ENCODE peak calls at places on chromosome 10, in five cellular contexts. M, L, F, I and Y are unnamed samples.

GRCh38 chr10:42875792-42876191 is 93.2 kb downstream of the BMS1 start:
- DNase-seq in M (no peak), L (no peak), F (no peak), I (no peak), Y (no peak)

GRCh38 chr10:129968937-129969527 is 5.0 kb upstream of the EBF3 start:
- DNase-seq in M (no peak), L (peak; percentile 9), F (no peak), I (no peak), Y (no peak)

GRCh38 chr10:62348029-62348428 is 26.1 kb upstream of the ZNF365 start:
- DNase-seq in M (no peak), L (no peak), F (no peak), I (no peak), Y (no peak)

GRCh38 chr10:24701447-24701846 is 22.2 kb downstream of the ARHGAP21 start:
- DNase-seq in M (no peak), L (no peak), F (no peak), I (no peak), Y (no peak)

GRCh38 chr10:27285093-27285492 is 44.5 kb upstream of the ACBD5 start:
- DNase-seq in M (no peak), L (peak; percentile 6), F (no peak), I (no peak), Y (no peak)

GRCh38 chr10:109961181-109962001 is 38.1 kb upstream of the XPNPEP1 start:
- DNase-seq in M (no peak), L (no peak), F (no peak), I (no peak), Y (no peak)

GRCh38 chr10:130108934-130109604 is 1.6 kb downstream of the C10orf143 start:
- DNase-seq in M (no peak), L (no peak), F (no peak), I (no peak), Y (no peak)

GRCh38 chr10:44383749-44384600 is 922 bp downstream of the CXCL12 start:
- DNase-seq in M (no peak), L (no peak), F (no peak), I (peak; percentile 24), Y (no peak)

GRCh38 chr10:100982916-100983830 is 4.1 kb downstream of the MRPL43 start:
- DNase-seq in M (peak; percentile 10), L (no peak), F (no peak), I (peak; percentile 7), Y (peak; percentile 6)

GRCh38 chr10:132403511-132404168 is 6.6 kb downstream of the PWWP2B start:
- DNase-seq in M (no peak), L (no peak), F (no peak), I (peak; percentile 69), Y (no peak)

GRCh38 chr10:79390057-79390456 is 42.8 kb downstream of the PPIF start:
- DNase-seq in M (no peak), L (no peak), F (no peak), I (no peak), Y (no peak)

GRCh38 chr10:92527716-92528115 is 46.2 kb downstream of the IDE start:
- DNase-seq in M (no peak), L (no peak), F (no peak), I (no peak), Y (no peak)

GRCh38 chr10:96287392-96288105 is 16.2 kb upstream of the BLNK start:
- DNase-seq in M (no peak), L (peak; percentile 72), F (no peak), I (peak; percentile 35), Y (no peak)

GRCh38 chr10:99276848-99277486 is 41.3 kb upstream of the HPSE2 start:
- DNase-seq in M (no peak), L (peak; percentile 17), F (no peak), I (no peak), Y (no peak)

GRCh38 chr10:4246881-4247358 is 461.9 kb upstream of the KLF6 start:
- DNase-seq in M (no peak), L (no peak), F (no peak), I (no peak), Y (no peak)

GRCh38 chr10:3948843-3949242 is 163.8 kb upstream of the KLF6 start:
- DNase-seq in M (no peak), L (no peak), F (no peak), I (peak; percentile 54), Y (peak; percentile 63)

GRCh38 chr10:35794703-35795102 is 152.6 kb upstream of the FZD8 start:
- DNase-seq in M (no peak), L (no peak), F (no peak), I (no peak), Y (no peak)

GRCh38 chr10:3323865-3324498 is 151.4 kb upstream of the PITRM1 start:
- DNase-seq in M (no peak), L (no peak), F (no peak), I (no peak), Y (no peak)

GRCh38 chr10:28661035-28661434 is 16.3 kb upstream of the BAMBI start:
- DNase-seq in M (no peak), L (no peak), F (no peak), I (no peak), Y (no peak)

GRCh38 chr10:127874966-127875765 is 17.6 kb downstream of the CLRN3 start:
- DNase-seq in M (no peak), L (no peak), F (no peak), I (no peak), Y (no peak)

GRCh38 chr10:15484128-15484527 is 113.0 kb upstream of the FAM171A1 start:
- DNase-seq in M (no peak), L (no peak), F (no peak), I (no peak), Y (no peak)

GRCh38 chr10:73576178-73576889 is 14.8 kb downstream of the USP54 start:
- DNase-seq in M (peak; percentile 58), L (peak; percentile 43), F (no peak), I (peak; percentile 46), Y (no peak)

GRCh38 chr10:34520084-34520483 is 295.0 kb downstream of the PARD3 start:
- DNase-seq in M (no peak), L (peak; percentile 15), F (no peak), I (no peak), Y (no peak)

GRCh38 chr10:64011871-64012714 is 490.9 kb downstream of the REEP3 start:
- DNase-seq in M (no peak), L (no peak), F (no peak), I (no peak), Y (no peak)

GRCh38 chr10:79090134-79090803 is 21.5 kb downstream of the ZMIZ1 start:
- DNase-seq in M (no peak), L (no peak), F (no peak), I (no peak), Y (no peak)

GRCh38 chr10:93600861-93601773 is at the start of gene RBP4:
- DNase-seq in M (no peak), L (peak; percentile 78), F (no peak), I (no peak), Y (no peak)

GRCh38 chr10:99535764-99536399 is 3.1 kb downstream of the NKX2-3 start:
- DNase-seq in M (no peak), L (no peak), F (no peak), I (no peak), Y (no peak)

GRCh38 chr10:48939790-48940325 is at the start of gene LRRC18:
- DNase-seq in M (no peak), L (no peak), F (no peak), I (no peak), Y (no peak)

GRCh38 chr10:14146501-14146900 is 184.2 kb downstream of the FRMD4A start:
- DNase-seq in M (no peak), L (no peak), F (no peak), I (no peak), Y (no peak)

DNA sequence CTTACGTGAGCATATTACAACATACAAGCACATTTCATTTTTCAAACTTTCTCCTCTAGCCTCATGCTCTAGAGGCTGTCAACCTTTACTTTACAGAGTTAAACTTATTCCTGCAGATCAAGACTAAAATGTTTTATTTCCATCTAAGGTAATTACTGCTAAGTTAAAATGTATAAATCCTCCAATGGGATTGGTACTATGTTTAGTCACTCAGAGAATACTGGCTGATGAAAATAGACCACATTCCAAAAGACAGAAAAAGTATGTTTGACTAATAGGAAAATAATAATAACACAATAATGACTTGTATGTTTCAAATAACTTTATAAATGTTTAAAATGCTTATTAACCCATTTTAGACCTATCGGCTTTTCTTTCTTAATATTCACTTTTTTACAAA is 8.5 kb upstream of the TRDMT1 start:
- DNase-seq in M (no peak), L (no peak), F (no peak), I (no peak), Y (no peak)
- H3K27ac ChIP-seq in M (no peak overlapping the region), L (no peak overlapping the region), F (no peak overlapping the region), I (no peak overlapping the region), Y (no peak overlapping the region)

DNA sequence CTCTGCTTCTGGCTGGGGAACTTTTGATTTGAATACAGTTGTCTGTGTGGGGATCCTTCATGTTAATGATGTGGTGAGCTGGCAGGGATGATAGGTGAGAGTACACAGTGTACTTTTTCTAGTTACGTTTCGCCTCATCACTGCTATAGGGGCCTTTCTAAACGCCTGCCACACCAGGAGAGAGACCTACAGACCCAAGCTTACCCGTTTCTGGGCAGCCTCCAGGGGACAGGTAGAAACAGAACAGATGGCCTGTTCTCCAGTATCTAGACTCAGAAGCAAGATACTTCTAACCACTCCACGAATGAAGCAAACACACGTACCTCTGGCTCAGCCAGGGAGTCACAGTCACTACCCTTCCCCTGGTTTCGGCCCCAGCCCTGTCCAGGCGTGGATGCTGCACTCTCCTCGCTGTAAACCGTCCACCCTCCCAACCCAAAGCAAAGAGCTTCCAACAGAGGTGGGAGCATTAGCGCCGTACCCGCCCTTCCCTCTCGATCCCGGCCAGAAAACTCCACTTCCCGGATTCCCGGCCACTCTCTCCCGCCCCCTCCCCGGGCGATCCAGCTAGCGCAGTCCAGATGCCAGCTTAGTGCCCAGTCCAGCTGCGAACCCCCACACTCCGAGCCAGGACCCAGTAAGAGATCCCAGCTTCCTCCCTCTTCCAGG is 1.2 kb downstream of the CCDC6 start:
- DNase-seq in M (no peak), L (no peak), F (no peak), I (peak; percentile 46), Y (peak; percentile 59)
- TF ChIP-seq POLR2A in M (no peak), L (no peak), F (peak; percentile 66), I (no peak), Y (peak; percentile 61)

GRCh38 chr10:112980908-112981307 is 30.9 kb downstream of the TCF7L2 start:
- DNase-seq in M (no peak), L (no peak), F (no peak), I (no peak), Y (no peak)

GRCh38 chr10:112983444-112984056 is 33.5 kb downstream of the TCF7L2 start:
- DNase-seq in M (no peak), L (no peak), F (no peak), I (no peak), Y (no peak)

GRCh38 chr10:112984756-112985155 is 34.7 kb downstream of the TCF7L2 start:
- DNase-seq in M (no peak), L (no peak), F (no peak), I (no peak), Y (no peak)

GRCh38 chr10:112979927-112980326 is 29.9 kb downstream of the TCF7L2 start:
- DNase-seq in M (no peak), L (no peak), F (no peak), I (no peak), Y (no peak)

DNA sequence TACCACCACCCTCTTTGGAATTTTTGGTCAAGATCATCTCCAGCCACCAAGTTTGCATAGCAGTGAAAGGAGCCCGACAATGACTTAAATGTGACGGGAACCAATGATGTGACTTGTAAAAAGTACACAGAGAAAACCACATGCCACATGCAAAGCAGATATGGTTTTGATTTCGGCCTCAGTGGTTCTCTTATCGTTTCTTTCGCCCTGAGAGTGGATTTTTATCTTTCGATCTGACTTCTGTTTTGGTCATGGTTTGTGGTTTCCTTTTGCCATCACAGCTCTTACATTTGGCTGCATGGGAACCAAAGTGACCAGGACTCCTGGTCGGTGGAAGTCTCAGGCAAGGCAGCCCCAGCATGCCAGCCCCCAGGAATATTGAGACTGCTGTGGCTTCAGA is 31.5 kb downstream of the TCF7L2 start:
- DNase-seq in M (no peak), L (no peak), F (no peak), I (no peak), Y (no peak)
- TF ChIP-seq CTCF in M (no peak), L (no peak), F (no peak), I (no peak), Y (no peak)

GRCh38 chr10:33413093-33413442 is 78.6 kb upstream of the NRP1 start:
- DNase-seq in M (no peak), L (no peak), F (no peak), I (no peak), Y (no peak)
- H3K27ac ChIP-seq in M (no peak overlapping the region), L (no peak overlapping the region), F (no peak overlapping the region), I (peak overlapping the region; percentile 15), Y (peak overlapping the region; percentile 37)